ENCODE peak calls at places on chromosome 1, in eight cellular contexts. I is psoas muscle; Q is GM23338; Y is CD4-positive, alpha-beta memory T cell; P is mesenchymal stem cell; X is H1; B is Panc1; N is transverse colon. T is an unnamed sample. For H3K4me1, the result is how much of the 10 kb centered on the place peaks cover.

GRCh38 chr1:154899041-154899440 is 29.0 kb upstream of the KCNN3 start:
- DNase-seq in P (no peak), N (no peak), Y (no peak), X (no peak), B (no peak), I (no peak), Q (no peak), T (no peak)

GRCh38 chr1:23634840-23635642 is 56.6 kb upstream of the RPL11 start:
- DNase-seq in I (peak), Y (peak), Q (peak), X (peak), N (peak), P (peak), B (peak), T (peak)

GRCh38 chr1:2495026-2495425 is 18.9 kb downstream of the PLCH2 start:
- DNase-seq in X (no peak), B (no peak), P (no peak), N (no peak), Q (no peak), Y (no peak), I (no peak), T (no peak)

GRCh38 chr1:199684686-199685273 is 342.7 kb upstream of the NR5A2 start:
- DNase-seq in N (peak), Y (peak), B (peak), I (no peak), X (no peak), Q (peak), P (peak), T (no peak)

GRCh38 chr1:203663294-203663693 is 36.7 kb downstream of the ATP2B4 start:
- DNase-seq in X (no peak), N (no peak), B (peak), Y (no peak), P (peak), Q (no peak), I (no peak), T (no peak)

GRCh38 chr1:111878096-111878495 is 111.4 kb downstream of the KCND3 start:
- DNase-seq in P (no peak), I (no peak), N (no peak), Q (no peak), X (no peak), Y (no peak), B (no peak), T (no peak)

GRCh38 chr1:110888049-110888448 is 15.1 kb downstream of the CD53 start:
- DNase-seq in I (no peak), P (no peak), Y (no peak), X (no peak), N (no peak), B (no peak), Q (no peak), T (no peak)

GRCh38 chr1:67575861-67576260 is 109.1 kb upstream of the GADD45A start:
- DNase-seq in I (no peak), Y (no peak), P (peak), N (no peak), X (no peak), B (no peak), Q (no peak), T (no peak)

GRCh38 chr1:202046227-202046626 is 35.8 kb downstream of the ELF3 start:
- DNase-seq in X (no peak), Q (no peak), B (no peak), I (no peak), N (peak), Y (no peak), P (no peak), T (no peak)

GRCh38 chr1:65483993-65484754 is 63.7 kb downstream of the LEPR start:
- DNase-seq in B (no peak), I (no peak), X (no peak), Q (no peak), Y (no peak), N (no peak), P (no peak), T (no peak)

GRCh38 chr1:88068407-88068806 is 615.7 kb upstream of the PKN2 start:
- DNase-seq in B (no peak), Q (no peak), I (no peak), P (no peak), Y (no peak), X (no peak), N (no peak), T (no peak)

GRCh38 chr1:234863596-234863995 is 253.6 kb upstream of the IRF2BP2 start:
- DNase-seq in N (no peak), P (peak), B (no peak), X (no peak), Q (no peak), I (no peak), Y (no peak), T (peak)

GRCh38 chr1:234731371-234732085 is 121.5 kb upstream of the IRF2BP2 start:
- DNase-seq in B (no peak), Q (no peak), I (no peak), N (no peak), P (peak), X (no peak), Y (no peak), T (no peak)

GRCh38 chr1:21939650-21940374 is 2.7 kb upstream of the HSPG2 start:
- DNase-seq in P (peak), N (peak), Y (no peak), B (peak), Q (no peak), I (peak), X (no peak), T (peak)

GRCh38 chr1:91706140-91706957 is 179.6 kb downstream of the TGFBR3 start:
- DNase-seq in B (no peak), N (no peak), I (no peak), Q (no peak), X (no peak), P (no peak), Y (no peak), T (no peak)

GRCh38 chr1:145884675-145885074 is 991 bp downstream of the ANKRD35 start:
- DNase-seq in P (no peak), N (no peak), B (no peak), Q (no peak), X (no peak), I (no peak), Y (no peak), T (no peak)

GRCh38 chr1:182242641-182243040 is 148.9 kb downstream of the GLUL start:
- DNase-seq in P (no peak), Q (no peak), Y (no peak), X (no peak), N (no peak), B (no peak), I (no peak), T (no peak)

GRCh38 chr1:84603223-84603622 is 29.0 kb upstream of the CTBS start:
- DNase-seq in N (no peak), Q (no peak), X (no peak), I (no peak), P (no peak), Y (no peak), B (no peak), T (no peak)

GRCh38 chr1:28887418-28887834 is 26.9 kb upstream of the EPB41 start:
- DNase-seq in P (peak), X (peak), N (peak), B (no peak), Y (peak), Q (peak), I (no peak), T (peak)

GRCh38 chr1:160205974-160206369 is 788 bp downstream of the PEA15 start:
- DNase-seq in X (no peak), Y (peak), P (peak), B (no peak), I (no peak), Q (no peak), N (peak), T (peak)

GRCh38 chr1:97898948-97899347 is 21.9 kb downstream of the DPYD start:
- DNase-seq in X (no peak), Q (no peak), B (no peak), N (no peak), P (peak), Y (no peak), I (no peak), T (no peak)

GRCh38 chr1:204041232-204041767 is 31.6 kb upstream of the SOX13 start:
- DNase-seq in Y (no peak), Q (no peak), X (no peak), I (peak), B (no peak), N (no peak), P (no peak), T (peak)

GRCh38 chr1:114344656-114345055 is 166.3 kb downstream of the TRIM33 start:
- DNase-seq in Y (no peak), Q (no peak), P (no peak), I (no peak), N (no peak), B (no peak), X (no peak), T (no peak)

GRCh38 chr1:90834354-90835171 is 117.5 kb upstream of the BARHL2 start:
- DNase-seq in X (no peak), B (no peak), Y (peak), N (no peak), Q (no peak), I (no peak), P (peak), T (no peak)

GRCh38 chr1:1123581-1124507 is 8.0 kb upstream of the C1orf159 start:
- DNase-seq in Y (no peak), P (peak), X (no peak), B (no peak), I (peak), N (peak), Q (no peak), T (peak)

GRCh38 chr1:168520052-168520751 is 23.6 kb downstream of the XCL2 start:
- DNase-seq in B (no peak), I (no peak), Y (no peak), X (no peak), P (no peak), Q (peak), N (no peak), T (no peak)

GRCh38 chr1:207962716-207963428 is 51.9 kb upstream of the CD34 start:
- DNase-seq in N (peak), P (no peak), B (no peak), Q (peak), I (peak), X (no peak), Y (no peak), T (peak)

GRCh38 chr1:207956976-207957375 is 46.1 kb upstream of the CD34 start:
- DNase-seq in Y (no peak), N (no peak), B (no peak), P (no peak), X (no peak), Q (no peak), I (no peak), T (no peak)

GRCh38 chr1:207959995-207960745 is 49.2 kb upstream of the CD34 start:
- DNase-seq in N (no peak), X (no peak), Y (no peak), B (no peak), Q (no peak), P (no peak), I (no peak), T (no peak)

GRCh38 chr1:207958376-207959139 is 47.6 kb upstream of the CD34 start:
- DNase-seq in I (no peak), Q (peak), N (no peak), P (no peak), B (no peak), Y (no peak), X (peak), T (no peak)

GRCh38 chr1:207959141-207959825 is 48.4 kb upstream of the CD34 start:
- DNase-seq in X (peak), Y (peak), Q (peak), N (peak), I (peak), P (peak), B (no peak), T (peak)
- H3K4me3 ChIP-seq in X (peak), Y (no peak), Q (peak), N (peak), I (peak), P (peak), B (peak), T (peak)

DNA sequence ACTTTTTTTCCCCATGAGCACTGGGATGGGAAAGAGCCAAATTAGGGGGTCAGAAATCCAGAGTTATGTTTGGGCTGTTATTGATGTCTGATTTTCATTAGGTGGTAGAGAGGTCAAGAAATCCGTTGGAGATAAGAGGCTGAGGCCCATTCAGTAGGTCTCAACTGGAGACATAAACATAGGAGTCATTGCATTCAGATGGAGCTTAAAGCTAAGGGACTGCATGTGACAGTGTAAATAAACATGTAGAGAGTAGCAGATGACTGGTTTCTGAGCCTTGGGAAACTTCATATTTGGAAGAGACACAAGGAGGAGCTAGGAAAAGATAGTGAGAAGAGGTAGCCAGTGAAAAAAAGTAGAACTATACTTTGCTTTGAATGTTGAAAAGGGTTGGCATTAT is 11.7 kb downstream of the PTPRC start:
- DNase-seq in X (no peak), P (no peak), B (no peak), I (no peak), Y (no peak), Q (no peak), N (no peak), T (no peak)
- H3K4me1 ChIP-seq in X (under half), P (under half), B (under half), I (under half), Y (half or more), Q (under half), N (under half), T (under half)

GRCh38 chr1:184695023-184695422 is 59.6 kb downstream of the EDEM3 start:
- DNase-seq in I (no peak), B (no peak), P (no peak), Q (no peak), X (no peak), N (no peak), Y (no peak), T (no peak)
- H3K4me3 ChIP-seq in I (no peak), B (no peak), P (no peak), Q (no peak), X (no peak), N (no peak), Y (no peak), T (no peak)

GRCh38 chr1:109392037-109392787 is 5.5 kb downstream of the SORT1 start:
- DNase-seq in Y (no peak), N (no peak), Q (no peak), X (no peak), I (peak), B (no peak), P (no peak), T (peak)
- H3K4me1 ChIP-seq in Y (under half), N (half or more), Q (under half), X (under half), I (half or more), B (under half), P (under half), T (under half)

DNA sequence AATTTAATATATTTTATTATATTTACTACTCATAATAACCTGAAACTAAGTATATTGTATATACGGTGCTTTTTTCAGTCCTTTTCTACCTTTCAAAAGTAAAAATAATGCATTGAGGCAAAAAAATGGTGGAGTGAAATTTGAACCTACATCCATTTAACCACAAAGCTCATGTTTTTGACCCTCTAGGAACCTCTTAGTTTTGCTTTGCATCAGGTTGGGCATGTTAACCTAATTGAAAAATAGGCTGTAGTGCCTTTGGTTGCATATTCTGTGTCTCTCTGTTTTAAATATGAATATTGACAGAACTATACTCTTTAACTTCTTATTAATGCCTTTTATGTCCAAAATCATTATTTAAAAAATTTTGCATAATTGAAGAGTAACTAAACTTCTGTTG is 3.8 kb downstream of the SGIP1 start:
- DNase-seq in I (no peak), Q (no peak), Y (no peak), P (no peak), B (no peak), N (no peak), X (no peak), T (no peak)
- H3K4me3 ChIP-seq in I (no peak), Q (no peak), Y (no peak), P (no peak), B (no peak), N (no peak), X (no peak), T (no peak)

DNA sequence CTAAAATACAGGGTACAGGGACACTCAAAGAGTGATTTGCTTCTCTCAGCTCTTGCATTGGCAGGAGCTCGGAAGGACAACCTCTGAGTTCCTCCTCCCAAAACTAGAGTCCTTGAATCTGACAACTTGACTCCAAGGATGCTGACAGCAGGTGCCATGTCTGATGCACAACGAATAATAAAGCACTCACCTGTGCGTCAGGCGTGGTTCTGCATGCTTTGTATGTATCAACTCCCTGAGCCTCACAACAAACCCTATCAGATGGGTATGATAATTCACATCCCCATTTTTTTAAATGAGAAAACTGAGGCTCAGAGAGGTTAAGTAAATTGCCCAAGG is 1.4 kb downstream of the LAPTM5 start:
- DNase-seq in X (no peak), B (no peak), N (no peak), P (no peak), Q (no peak), I (no peak), Y (no peak), T (no peak)
- H3K4me1 ChIP-seq in X (under half), B (under half), N (under half), P (under half), Q (under half), I (under half), Y (half or more), T (under half)

GRCh38 chr1:172144445-172145060 is 275.9 kb upstream of the C1orf105 start:
- DNase-seq in P (peak), N (peak), Q (no peak), Y (no peak), I (peak), B (no peak), X (no peak), T (peak)

GRCh38 chr1:172146149-172146850 is 274.2 kb upstream of the C1orf105 start:
- DNase-seq in Q (no peak), Y (no peak), X (no peak), P (peak), I (no peak), N (no peak), B (no peak), T (no peak)

GRCh38 chr1:172145656-172146055 is 274.8 kb upstream of the C1orf105 start:
- DNase-seq in N (no peak), Y (no peak), P (no peak), B (no peak), X (no peak), Q (no peak), I (no peak), T (no peak)

GRCh38 chr1:172143384-172144025 is 277.0 kb upstream of the C1orf105 start:
- DNase-seq in X (no peak), Q (no peak), I (no peak), P (peak), B (no peak), Y (no peak), N (no peak), T (no peak)

GRCh38 chr1:172145231-172145651 is 275.2 kb upstream of the C1orf105 start:
- DNase-seq in I (no peak), X (no peak), P (peak), B (no peak), Y (no peak), N (no peak), Q (peak), T (no peak)
- H3K4me3 ChIP-seq in I (peak), X (no peak), P (no peak), B (no peak), Y (no peak), N (no peak), Q (no peak), T (peak)

GRCh38 chr1:18293291-18293690 is 185.7 kb downstream of the IGSF21 start:
- DNase-seq in P (no peak), B (no peak), X (no peak), N (no peak), Y (no peak), I (no peak), Q (no peak), T (no peak)

GRCh38 chr1:18289597-18289996 is 182.0 kb downstream of the IGSF21 start:
- DNase-seq in N (no peak), B (no peak), P (no peak), I (no peak), Y (no peak), Q (no peak), X (no peak), T (no peak)

GRCh38 chr1:18294437-18295176 is 186.1 kb upstream of the KLHDC7A start:
- DNase-seq in Q (peak), Y (no peak), I (no peak), N (no peak), X (peak), B (no peak), P (no peak), T (no peak)

GRCh38 chr1:18290740-18291412 is 183.3 kb downstream of the IGSF21 start:
- DNase-seq in N (no peak), B (no peak), P (no peak), Y (no peak), Q (peak), X (no peak), I (no peak), T (no peak)

GRCh38 chr1:18292531-18292930 is 184.9 kb downstream of the IGSF21 start:
- DNase-seq in N (no peak), Q (no peak), B (no peak), Y (no peak), X (no peak), P (no peak), I (no peak), T (no peak)
- H3K4me1 ChIP-seq in N (under half), Q (under half), B (under half), Y (under half), X (under half), P (under half), I (under half), T (under half)

GRCh38 chr1:210233216-210233494 is 559 bp downstream of the SERTAD4 start:
- DNase-seq in N (no peak), P (peak), Y (no peak), B (no peak), Q (peak), X (peak), I (no peak), T (peak)

GRCh38 chr1:210235363-210236053 is 2.9 kb downstream of the SERTAD4 start:
- DNase-seq in N (no peak), X (no peak), Q (no peak), Y (no peak), I (no peak), P (no peak), B (no peak), T (no peak)

GRCh38 chr1:210233495-210234253 is 1.1 kb downstream of the SERTAD4 start:
- DNase-seq in B (no peak), Y (no peak), N (peak), X (peak), Q (peak), I (no peak), P (peak), T (peak)

GRCh38 chr1:210232524-210233215 is at the start of gene SERTAD4:
- DNase-seq in N (peak), Y (no peak), X (peak), I (no peak), Q (peak), B (no peak), P (peak), T (peak)

GRCh38 chr1:210234254-210234747 is 1.7 kb downstream of the SERTAD4 start:
- DNase-seq in B (no peak), X (peak), Y (no peak), Q (peak), N (no peak), I (no peak), P (no peak), T (peak)
- H3K4me3 ChIP-seq in B (peak), X (peak), Y (no peak), Q (peak), N (peak), I (peak), P (peak), T (peak)

T was measured in right cardiac atrium.